ENCODE peak calls at places on chromosomes 16 and 17, in four cellular contexts. J is astrocyte of the spinal cord, D is neural crest cell, O is Calu3. X is an unnamed sample.

GRCh38 chr16:88580371-88580770 is 10.2 kb downstream of the ZC3H18 start:
- DNase-seq in J (no peak), D (no peak), O (no peak), X (no peak)

GRCh38 chr17:31724026-31724425 is 135.0 kb downstream of the COPRS start:
- DNase-seq in J (peak), D (no peak), O (no peak), X (no peak)

GRCh38 chr17:14301279-14301760 is 439 bp downstream of the HS3ST3B1 start:
- DNase-seq in J (peak), D (no peak), O (peak), X (peak)

GRCh38 chr17:63647065-63647725 is 25.0 kb downstream of the MAP3K3 start:
- DNase-seq in J (peak), D (no peak), O (peak), X (no peak)

GRCh38 chr17:62871291-62871690 is 63.2 kb upstream of the MARCHF10 start:
- DNase-seq in J (no peak), D (no peak), O (no peak), X (no peak)

GRCh38 chr17:72189781-72190593 is 69.2 kb downstream of the SOX9 start:
- DNase-seq in J (no peak), D (no peak), O (no peak), X (no peak)

GRCh38 chr17:82229686-82230626 is 1.1 kb downstream of the SLC16A3 start:
- DNase-seq in J (no peak), D (no peak), O (no peak), X (peak)

GRCh38 chr16:87045462-87046216 is 271.6 kb downstream of the C16orf95 start:
- DNase-seq in J (no peak), D (no peak), O (no peak), X (no peak)

GRCh38 chr16:68642436-68643064 is 2.6 kb upstream of the CDH3 start:
- DNase-seq in J (no peak), D (peak), O (no peak), X (peak)

GRCh38 chr17:72152392-72152727 is 31.5 kb downstream of the SOX9 start:
- DNase-seq in J (no peak), D (no peak), O (no peak), X (no peak)

GRCh38 chr16:66606000-66606751 is 1.7 kb downstream of the CMTM3 start:
- DNase-seq in J (no peak), D (no peak), O (no peak), X (no peak)